ENCODE peak calls at places on chromosomes 13 and 19, in seven cellular contexts. N is HTR-8/SVneo, G is T follicular helper cell, R is T-cell, S is kidney tubule cell, E is M059J, Q is SK-N-SH. V is an unnamed sample.

GRCh38 chr13:30798776-30799625 is 63.7 kb downstream of the ALOX5AP start:
- DNase-seq in Q (no peak), E (no peak), R (no peak), N (no peak), G (no peak), S (no peak), V (no peak)

GRCh38 chr19:49488046-49488862 is 846 bp downstream of the RPL13A start:
- DNase-seq in N (no peak), S (peak; percentile 36), Q (no peak), R (no peak), E (no peak), G (no peak), V (no peak)

GRCh38 chr13:95479706-95480105 is 72.8 kb upstream of the CLDN10 start:
- DNase-seq in Q (no peak), G (no peak), S (no peak), E (no peak), N (no peak), R (no peak), V (no peak)

GRCh38 chr13:101144808-101145419 is 271.4 kb downstream of the NALCN start:
- DNase-seq in E (peak; percentile 44), G (no peak), S (peak; percentile 62), N (peak; percentile 18), Q (peak; percentile 46), R (peak; percentile 9), V (no peak)

GRCh38 chr13:99979453-99980200 is 2.0 kb upstream of the ZIC2 start:
- DNase-seq in E (peak; percentile 49), R (no peak), G (no peak), S (peak; percentile 17), N (no peak), Q (peak; percentile 56), V (no peak)

GRCh38 chr13:50318887-50319286 is 303.6 kb downstream of the KCNRG start:
- DNase-seq in S (no peak), Q (no peak), E (no peak), G (no peak), R (no peak), N (no peak), V (no peak)

GRCh38 chr13:82480415-82480814 is 1401.9 kb downstream of the SLITRK1 start:
- DNase-seq in R (no peak), N (no peak), Q (no peak), G (no peak), S (no peak), E (no peak), V (no peak)

GRCh38 chr19:55640577-55641375 is at the start of gene ZNF580:
- DNase-seq in G (no peak), Q (peak; percentile 90), R (no peak), S (peak; percentile 80), E (peak; percentile 78), N (peak; percentile 73), V (no peak)

GRCh38 chr19:54694648-54695047 is 29.6 kb upstream of the KIR3DL3 start:
- DNase-seq in E (no peak), G (no peak), Q (no peak), N (no peak), S (no peak), R (peak; percentile 4), V (no peak)

GRCh38 chr19:42199440-42200115 is 17.9 kb downstream of the DEDD2 start:
- DNase-seq in E (no peak), R (no peak), G (no peak), N (no peak), S (no peak), Q (no peak), V (peak; percentile 61)

GRCh38 chr19:28023064-28023463 is 1189.9 kb downstream of the UQCRFS1 start:
- DNase-seq in R (no peak), S (peak; percentile 78), G (no peak), E (peak; percentile 0), N (no peak), Q (no peak), V (no peak)

GRCh38 chr19:23116802-23117571 is at the start of gene ZNF730:
- DNase-seq in G (peak; percentile 25), E (peak; percentile 67), R (no peak), Q (peak; percentile 85), S (peak; percentile 63), N (peak; percentile 69), V (peak; percentile 31)

GRCh38 chr13:99322297-99323103 is 15.3 kb upstream of the GPR183 start:
- DNase-seq in S (peak; percentile 50), Q (no peak), N (peak; percentile 31), E (peak; percentile 89), R (peak; percentile 19), G (no peak), V (no peak)

GRCh38 chr19:3508771-3509535 is 2.8 kb downstream of the FZR1 start:
- DNase-seq in Q (no peak), E (peak; percentile 49), N (no peak), S (peak; percentile 39), R (no peak), G (no peak), V (no peak)

GRCh38 chr13:73138276-73138950 is 79.6 kb downstream of the KLF5 start:
- DNase-seq in N (peak; percentile 12), S (peak; percentile 54), G (no peak), Q (no peak), R (no peak), E (peak; percentile 60), V (no peak)

GRCh38 chr19:1469200-1469935 is 9.6 kb downstream of the C19orf25 start:
- DNase-seq in N (no peak), Q (no peak), G (no peak), S (no peak), E (no peak), R (no peak), V (peak; percentile 28)

GRCh38 chr13:40215747-40216146 is 450.7 kb downstream of the FOXO1 start:
- DNase-seq in G (no peak), Q (no peak), R (no peak), S (no peak), E (no peak), N (no peak), V (no peak)

GRCh38 chr13:43071824-43072223 is 48.4 kb downstream of the DNAJC15 start:
- DNase-seq in N (no peak), E (no peak), S (no peak), Q (no peak), G (no peak), R (no peak), V (no peak)

GRCh38 chr19:46967578-46968018 is 52.0 kb upstream of the NPAS1 start:
- DNase-seq in R (peak; percentile 17), Q (no peak), S (peak; percentile 85), N (no peak), G (no peak), E (no peak), V (no peak)

GRCh38 chr13:44843403-44843802 is 145.9 kb downstream of the NUFIP1 start:
- DNase-seq in E (peak; percentile 69), N (no peak), G (no peak), R (no peak), Q (no peak), S (peak; percentile 56), V (no peak)